ENCODE peak calls at places on chromosomes 16 and 17, in ten cellular contexts. Y, M, W, H, S, O, F, Q, R and A are unnamed samples.

GRCh38 chr16:15613676-15614075 is 29.3 kb downstream of the MARF1 start:
- DNase-seq in H (no peak), S (no peak), O (no peak), F (no peak), R (no peak), Y (no peak), M (no peak), W (no peak), Q (no peak), A (no peak)

GRCh38 chr17:43927101-43927935 is 15.0 kb downstream of the PPY start:
- DNase-seq in S (no peak), H (no peak), M (no peak), W (peak), F (no peak), O (peak), Q (no peak), R (no peak), Y (no peak), A (no peak)

GRCh38 chr17:80254396-80255241 is 6.0 kb upstream of the RNF213 start:
- DNase-seq in S (peak), Q (peak), R (no peak), H (no peak), M (peak), F (no peak), Y (no peak), W (no peak), O (no peak), A (peak)

GRCh38 chr17:77182205-77182604 is 41.4 kb downstream of the SEC14L1 start:
- DNase-seq in Y (no peak), M (peak), F (no peak), O (no peak), W (no peak), S (no peak), R (no peak), Q (no peak), H (no peak), A (no peak)

GRCh38 chr16:65769776-65770438 is 596.6 kb upstream of the CDH5 start:
- DNase-seq in Q (no peak), Y (no peak), O (no peak), W (no peak), R (no peak), F (no peak), S (no peak), H (no peak), M (no peak), A (no peak)

GRCh38 chr17:16972346-16972745 is 428 bp upstream of the TNFRSF13B start:
- DNase-seq in F (no peak), W (no peak), M (no peak), H (no peak), O (no peak), Y (peak), S (no peak), Q (no peak), R (no peak), A (no peak)

GRCh38 chr17:3762922-3763776 is 37.8 kb downstream of the ITGAE start:
- DNase-seq in W (no peak), H (no peak), Y (no peak), R (no peak), M (peak), F (no peak), O (no peak), Q (no peak), S (no peak), A (no peak)

GRCh38 chr17:33684714-33685113 is 391.6 kb upstream of the ASIC2 start:
- DNase-seq in O (no peak), Q (no peak), H (no peak), R (no peak), Y (no peak), S (no peak), M (no peak), W (no peak), F (no peak), A (no peak)

GRCh38 chr16:46768809-46769208 is 20.7 kb upstream of the MYLK3 start:
- DNase-seq in F (no peak), W (no peak), S (no peak), Y (no peak), O (no peak), H (no peak), R (no peak), M (no peak), Q (no peak), A (no peak)

GRCh38 chr17:10812674-10813073 is 8.8 kb upstream of the TMEM238L start:
- DNase-seq in W (no peak), O (no peak), H (no peak), R (no peak), M (no peak), Y (no peak), S (no peak), F (peak), Q (no peak), A (no peak)

GRCh38 chr17:32015245-32016013 is 8.2 kb downstream of the LRRC37B start:
- DNase-seq in O (no peak), R (no peak), Y (no peak), Q (no peak), F (no peak), H (no peak), S (no peak), W (no peak), M (no peak), A (no peak)

GRCh38 chr17:64455993-64456885 is 7.3 kb downstream of the MILR1 start:
- DNase-seq in S (no peak), M (peak), F (no peak), Q (no peak), Y (no peak), R (no peak), O (no peak), H (no peak), W (no peak), A (no peak)

GRCh38 chr17:50725769-50726655 is 6.6 kb downstream of the LUC7L3 start:
- DNase-seq in M (no peak), H (no peak), O (no peak), S (no peak), R (no peak), F (no peak), Q (no peak), Y (no peak), W (no peak), A (no peak)

GRCh38 chr17:5424909-5425308 is 4.9 kb downstream of the RPAIN start:
- DNase-seq in Y (no peak), O (no peak), Q (no peak), F (no peak), W (no peak), M (no peak), H (no peak), R (no peak), S (no peak), A (no peak)

GRCh38 chr17:4796550-4796915 is 569 bp downstream of the PSMB6 start:
- DNase-seq in Q (no peak), H (no peak), S (no peak), Y (no peak), W (peak), O (no peak), R (no peak), M (no peak), F (no peak), A (no peak)

GRCh38 chr17:64097196-64097936 is 32.6 kb downstream of the ERN1 start:
- DNase-seq in Y (no peak), M (no peak), Q (no peak), S (no peak), R (peak), O (no peak), H (no peak), F (no peak), W (no peak), A (no peak)

GRCh38 chr17:47953945-47954344 is 3.7 kb downstream of the PRR15L start:
- DNase-seq in R (no peak), Q (no peak), F (no peak), Y (no peak), M (no peak), S (no peak), O (no peak), W (no peak), H (no peak), A (no peak)

GRCh38 chr16:67277294-67277998 is 1.9 kb upstream of the PLEKHG4 start:
- DNase-seq in F (no peak), H (no peak), O (peak), W (no peak), M (no peak), Y (peak), R (peak), Q (peak), S (peak), A (peak)

GRCh38 chr16:66369055-66369592 is 2.6 kb downstream of the CDH5 start:
- DNase-seq in R (peak), W (no peak), M (no peak), Q (no peak), F (peak), O (no peak), S (no peak), H (no peak), Y (no peak), A (no peak)

GRCh38 chr17:29571883-29572681 is 3.6 kb downstream of the TP53I13 start:
- DNase-seq in O (no peak), S (no peak), H (no peak), Y (peak), F (no peak), R (no peak), Q (no peak), M (no peak), W (no peak), A (peak)

GRCh38 chr16:81376880-81377279 is 62.1 kb downstream of the GAN start:
- DNase-seq in S (no peak), O (peak), H (no peak), F (no peak), Y (no peak), W (no peak), Q (no peak), M (no peak), R (no peak), A (no peak)

GRCh38 chr16:83374951-83375350 is 432.8 kb upstream of the HSBP1 start:
- DNase-seq in R (no peak), W (no peak), Y (no peak), Q (no peak), F (no peak), H (no peak), O (no peak), M (no peak), S (no peak), A (no peak)

GRCh38 chr17:57939797-57940196 is 15.4 kb downstream of the CUEDC1 start:
- DNase-seq in H (no peak), F (no peak), Y (no peak), M (peak), S (no peak), Q (no peak), R (no peak), W (no peak), O (no peak), A (no peak)

GRCh38 chr16:89081556-89081955 is 12.1 kb upstream of the ACSF3 start:
- DNase-seq in O (no peak), R (no peak), Q (no peak), F (no peak), M (no peak), H (no peak), Y (no peak), S (no peak), W (no peak), A (no peak)

GRCh38 chr17:57723427-57724037 is 21.6 kb downstream of the CCDC182 start:
- DNase-seq in Y (no peak), S (no peak), O (no peak), R (no peak), W (no peak), M (no peak), H (no peak), Q (no peak), F (no peak), A (no peak)

GRCh38 chr17:21282231-21282630 is 2.3 kb upstream of the MAP2K3 start:
- DNase-seq in O (no peak), H (no peak), S (no peak), M (no peak), W (no peak), Q (peak), Y (peak), F (peak), R (peak), A (no peak)

GRCh38 chr16:1610071-1610840 is 1.6 kb downstream of the IFT140 start:
- DNase-seq in H (peak), Y (peak), Q (peak), S (peak), O (peak), R (peak), W (peak), M (peak), F (peak), A (peak)

GRCh38 chr17:37640016-37640415 is 3.2 kb downstream of the DDX52 start:
- DNase-seq in O (no peak), M (no peak), W (no peak), F (no peak), S (no peak), Q (no peak), R (no peak), Y (no peak), H (no peak), A (no peak)

GRCh38 chr17:42405963-42406495 is 17.0 kb downstream of the CAVIN1 start:
- DNase-seq in H (peak), Y (peak), O (peak), M (peak), F (peak), R (peak), S (peak), Q (no peak), W (peak), A (peak)

GRCh38 chr17:36534881-36535668 is at the start of gene PIGW:
- DNase-seq in F (peak), Q (peak), H (peak), W (peak), S (peak), R (peak), M (peak), Y (peak), O (peak), A (peak)

GRCh38 chr17:45228121-45228941 is 6.6 kb downstream of the FMNL1 start:
- DNase-seq in Q (no peak), F (no peak), M (peak), Y (no peak), H (no peak), S (no peak), O (peak), W (no peak), R (no peak), A (no peak)

GRCh38 chr16:8819635-8820034 is 22.0 kb downstream of the PMM2 start:
- DNase-seq in W (no peak), Q (no peak), H (no peak), R (no peak), S (no peak), F (no peak), Y (no peak), O (no peak), M (no peak), A (no peak)

GRCh38 chr16:30875881-30876791 is 17.7 kb downstream of the BCL7C start:
- DNase-seq in F (no peak), S (no peak), M (peak), R (no peak), O (no peak), Y (no peak), Q (no peak), H (no peak), W (peak), A (no peak)

GRCh38 chr16:82699711-82700495 is 73.1 kb downstream of the CDH13 start:
- DNase-seq in S (no peak), M (no peak), Q (no peak), H (no peak), O (no peak), Y (no peak), F (peak), W (no peak), R (peak), A (no peak)

GRCh38 chr16:10076037-10076436 is 106.2 kb downstream of the GRIN2A start:
- DNase-seq in W (no peak), Q (no peak), M (no peak), R (no peak), S (no peak), F (no peak), Y (no peak), O (no peak), H (no peak), A (no peak)

GRCh38 chr17:44119798-44120197 is 3.6 kb downstream of the HDAC5 start:
- DNase-seq in S (no peak), O (no peak), Q (no peak), M (no peak), R (no peak), W (no peak), F (no peak), H (no peak), Y (no peak), A (no peak)

GRCh38 chr17:67573987-67574657 is 143.6 kb upstream of the NOL11 start:
- DNase-seq in O (no peak), Y (no peak), M (no peak), F (no peak), W (no peak), H (no peak), R (no peak), Q (no peak), S (no peak), A (no peak)
- H3K27ac ChIP-seq in O (no peak), Y (no peak), M (no peak), F (no peak), W (no peak), H (no peak), R (no peak), Q (no peak), S (no peak), A (no peak)

GRCh38 chr16:61182416-61182815 is 853.8 kb downstream of the CDH8 start:
- DNase-seq in O (no peak), H (no peak), F (no peak), Q (no peak), S (no peak), W (no peak), Y (no peak), R (no peak), M (no peak), A (no peak)
- H3K27ac ChIP-seq in O (no peak), H (no peak), F (no peak), Q (no peak), S (no peak), W (no peak), Y (no peak), R (no peak), M (no peak), A (no peak)

DNA sequence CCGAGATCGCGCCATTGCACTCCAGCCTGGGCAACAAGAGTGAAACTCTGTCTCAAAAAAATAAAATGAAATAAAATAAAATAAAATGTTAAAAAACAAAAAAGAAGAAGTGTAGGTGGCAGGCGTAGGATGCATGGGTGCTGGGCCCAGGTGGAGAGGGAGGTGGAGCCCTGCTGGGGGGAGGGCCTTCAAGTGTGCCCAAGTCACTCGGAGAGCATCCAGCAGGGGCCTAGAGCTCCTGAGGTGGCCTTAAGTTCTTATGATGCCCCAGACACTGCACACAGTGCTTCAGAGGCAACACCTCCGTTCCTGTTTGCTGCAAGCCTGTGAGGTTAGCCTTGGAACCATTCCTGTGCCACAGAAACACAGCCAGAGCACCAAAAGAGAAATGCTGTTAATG is 23.2 kb downstream of the IL4R start:
- DNase-seq in M (no peak), W (no peak), H (no peak), R (no peak), O (no peak), F (no peak), S (no peak), Q (no peak), Y (no peak), A (no peak)
- H3K27ac ChIP-seq in M (no peak), W (no peak), H (no peak), R (no peak), O (no peak), F (no peak), S (no peak), Q (no peak), Y (peak), A (no peak)

GRCh38 chr17:82901356-82901755 is 61.5 kb upstream of the ZNF750 start:
- DNase-seq in H (no peak), R (no peak), Y (no peak), O (no peak), S (no peak), W (no peak), Q (no peak), F (no peak), M (no peak), A (no peak)
- H3K27ac ChIP-seq in H (no peak), R (no peak), Y (no peak), O (no peak), S (no peak), W (no peak), Q (no peak), F (no peak), M (no peak), A (no peak)

DNA sequence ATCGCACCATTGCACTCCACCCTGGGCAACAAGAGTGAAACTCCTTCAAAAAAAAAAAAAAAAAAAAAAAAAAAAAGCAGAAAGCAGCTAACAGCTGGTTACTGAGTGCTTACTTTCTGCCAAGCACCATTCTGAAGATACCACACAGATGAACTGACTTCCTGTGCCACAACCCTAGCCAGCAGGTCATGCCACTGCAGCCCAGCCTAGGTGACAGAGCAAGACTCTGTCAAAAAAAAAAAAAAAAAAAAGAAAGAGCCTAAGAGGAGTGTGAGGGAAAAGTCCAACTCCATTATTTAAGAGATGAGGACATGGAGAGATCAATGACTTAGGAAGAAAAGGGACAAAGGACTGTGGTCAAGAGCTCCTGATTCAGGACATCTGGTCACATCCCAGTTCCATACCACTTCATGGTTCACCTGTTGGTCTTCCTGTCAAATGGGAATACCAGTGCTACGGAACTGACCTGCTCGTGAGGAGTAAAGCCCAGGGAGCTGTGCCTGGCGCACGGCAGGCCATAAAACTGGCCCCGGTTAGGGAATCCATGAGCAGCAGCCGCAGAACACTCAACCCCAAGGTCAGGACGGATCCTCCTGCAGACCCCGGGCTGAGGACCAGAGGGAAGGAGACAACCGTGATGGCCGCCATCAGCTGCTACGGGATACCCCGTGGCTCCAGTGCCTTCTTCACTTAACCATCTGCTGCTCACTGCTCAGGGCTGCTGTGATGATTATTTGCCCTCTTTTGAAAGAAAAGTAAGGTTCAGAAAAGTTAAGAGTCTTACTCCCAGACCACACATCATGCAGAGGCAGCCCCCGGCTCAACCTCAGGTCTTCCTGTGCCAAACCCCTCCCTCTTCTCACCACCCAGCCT is 950 bp downstream of the KLHDC4 start:
- DNase-seq in F (no peak), Y (no peak), R (no peak), Q (no peak), M (peak), O (no peak), S (no peak), W (no peak), H (peak), A (no peak)
- H3K27ac ChIP-seq in F (peak), Y (peak), R (peak), Q (peak), M (peak), O (peak), S (no peak), W (no peak), H (peak), A (peak)